ENCODE peak calls at places on chromosomes 3 and 15, in eight cellular contexts. G is AG10803; B is fibroblast of mammary gland; K is M059J; O is RWPE1; E is activated effector memory CD4-positive, alpha-beta T cell treated with Interleukin-2 at 50 U/mL for 16 hours; M is mesenteric fat pad; Q is OCI-LY7. Y is an unnamed sample.

GRCh38 chr3:32177702-32178198 is 60.7 kb upstream of the CMTM8 start:
- DNase-seq in G (peak), B (peak), K (peak), O (peak), E (peak), M (no peak), Q (peak), Y (peak)

GRCh38 chr3:59731909-59732308 is 682.1 kb upstream of the CFAP20DC start:
- DNase-seq in G (no peak), B (no peak), K (no peak), O (no peak), E (no peak), M (no peak), Q (no peak), Y (no peak)

GRCh38 chr3:112930771-112931170 is 44.1 kb downstream of the CD200R1 start:
- DNase-seq in G (peak), B (peak), K (no peak), O (no peak), E (no peak), M (no peak), Q (no peak), Y (no peak)

GRCh38 chr3:21294768-21295167 is 456.2 kb downstream of the ZNF385D start:
- DNase-seq in G (peak), B (peak), K (peak), O (peak), E (no peak), M (no peak), Q (no peak), Y (peak)

GRCh38 chr3:54353547-54354339 is 231.4 kb downstream of the CACNA2D3 start:
- DNase-seq in G (no peak), B (no peak), K (peak), O (no peak), E (no peak), M (no peak), Q (no peak), Y (no peak)

GRCh38 chr15:98650871-98651481 is 2.6 kb downstream of the IGF1R start:
- DNase-seq in G (peak), B (peak), K (no peak), O (no peak), E (no peak), M (no peak), Q (no peak), Y (peak)

GRCh38 chr3:14602804-14603644 is 48.5 kb upstream of the CCDC174 start:
- DNase-seq in G (no peak), B (no peak), K (no peak), O (no peak), E (no peak), M (no peak), Q (no peak), Y (no peak)

GRCh38 chr3:61669676-61670299 is 108.4 kb downstream of the PTPRG start:
- DNase-seq in G (no peak), B (no peak), K (peak), O (no peak), E (no peak), M (no peak), Q (peak), Y (no peak)

GRCh38 chr3:157631468-157631867 is 128.3 kb upstream of the VEPH1 start:
- DNase-seq in G (peak), B (peak), K (peak), O (no peak), E (no peak), M (no peak), Q (no peak), Y (no peak)

GRCh38 chr3:115760722-115761121 is 137.4 kb downstream of the GAP43 start:
- DNase-seq in G (no peak), B (no peak), K (no peak), O (no peak), E (no peak), M (no peak), Q (no peak), Y (no peak)